ENCODE peak calls at places on chromosomes 7 and 10, in ten cellular contexts. One of them, this sample, is unnamed.
A peak's percentile ranks its signal among the peaks of the same experiment; 100 is the strongest.

GRCh38 chr10:110363572-110364411 is 59.1 kb upstream of the SMNDC1 start:
- DNase-seq in NCI-H2029: no peak
- DNase-seq in CD4-positive, alpha-beta T cell: no peak
- DNase-seq in heart left ventricle: no peak
- DNase-seq in fibroblast of villous mesenchyme: no peak
- DNase-seq in stimulated activated CD8-positive, alpha-beta memory T cell treated with anti-CD3 and anti-CD28 coated beads, Interleukin-15, amount 100 ng/mL, for 24 hours: no peak
- DNase-seq in AG10803: no peak
- DNase-seq in tibial artery: no peak
- DNase-seq in C1 segment of cervical spinal cord: peak; percentile 25
- DNase-seq in choroid plexus epithelial cell: no peak
- DNase-seq in this sample: no peak

GRCh38 chr7:44973610-44974401 is 5.0 kb downstream of the MYO1G start:
- DNase-seq in NCI-H2029: no peak
- DNase-seq in CD4-positive, alpha-beta T cell: peak; percentile 57
- DNase-seq in heart left ventricle: peak; percentile 54
- DNase-seq in fibroblast of villous mesenchyme: peak; percentile 39
- DNase-seq in stimulated activated CD8-positive, alpha-beta memory T cell treated with anti-CD3 and anti-CD28 coated beads, Interleukin-15, amount 100 ng/mL, for 24 hours: no peak
- DNase-seq in AG10803: no peak
- DNase-seq in tibial artery: no peak
- DNase-seq in C1 segment of cervical spinal cord: no peak
- DNase-seq in choroid plexus epithelial cell: peak; percentile 59
- DNase-seq in this sample: no peak

GRCh38 chr7:121960678-121961461 is 87.9 kb downstream of the PTPRZ1 start:
- DNase-seq in NCI-H2029: no peak
- DNase-seq in CD4-positive, alpha-beta T cell: no peak
- DNase-seq in heart left ventricle: no peak
- DNase-seq in fibroblast of villous mesenchyme: peak; percentile 11
- DNase-seq in stimulated activated CD8-positive, alpha-beta memory T cell treated with anti-CD3 and anti-CD28 coated beads, Interleukin-15, amount 100 ng/mL, for 24 hours: no peak
- DNase-seq in AG10803: peak; percentile 83
- DNase-seq in tibial artery: no peak
- DNase-seq in C1 segment of cervical spinal cord: no peak
- DNase-seq in choroid plexus epithelial cell: peak; percentile 74
- DNase-seq in this sample: no peak

GRCh38 chr7:37408241-37408884 is 40.3 kb downstream of the ELMO1 start:
- DNase-seq in NCI-H2029: no peak
- DNase-seq in CD4-positive, alpha-beta T cell: no peak
- DNase-seq in heart left ventricle: no peak
- DNase-seq in fibroblast of villous mesenchyme: no peak
- DNase-seq in stimulated activated CD8-positive, alpha-beta memory T cell treated with anti-CD3 and anti-CD28 coated beads, Interleukin-15, amount 100 ng/mL, for 24 hours: no peak
- DNase-seq in AG10803: no peak
- DNase-seq in tibial artery: no peak
- DNase-seq in C1 segment of cervical spinal cord: no peak
- DNase-seq in choroid plexus epithelial cell: no peak
- DNase-seq in this sample: no peak

GRCh38 chr10:115141254-115141653 is 48.1 kb downstream of the ATRNL1 start:
- DNase-seq in NCI-H2029: no peak
- DNase-seq in CD4-positive, alpha-beta T cell: no peak
- DNase-seq in heart left ventricle: no peak
- DNase-seq in fibroblast of villous mesenchyme: peak; percentile 28
- DNase-seq in stimulated activated CD8-positive, alpha-beta memory T cell treated with anti-CD3 and anti-CD28 coated beads, Interleukin-15, amount 100 ng/mL, for 24 hours: no peak
- DNase-seq in AG10803: peak; percentile 5
- DNase-seq in tibial artery: no peak
- DNase-seq in C1 segment of cervical spinal cord: no peak
- DNase-seq in choroid plexus epithelial cell: peak; percentile 58
- DNase-seq in this sample: no peak

GRCh38 chr7:123805287-123805686 is 39.7 kb upstream of the HYAL4 start:
- DNase-seq in NCI-H2029: no peak
- DNase-seq in CD4-positive, alpha-beta T cell: no peak
- DNase-seq in heart left ventricle: no peak
- DNase-seq in fibroblast of villous mesenchyme: no peak
- DNase-seq in stimulated activated CD8-positive, alpha-beta memory T cell treated with anti-CD3 and anti-CD28 coated beads, Interleukin-15, amount 100 ng/mL, for 24 hours: no peak
- DNase-seq in AG10803: no peak
- DNase-seq in tibial artery: no peak
- DNase-seq in C1 segment of cervical spinal cord: no peak
- DNase-seq in choroid plexus epithelial cell: no peak
- DNase-seq in this sample: no peak

GRCh38 chr7:158754746-158755444 is 50.3 kb upstream of the NCAPG2 start:
- DNase-seq in NCI-H2029: no peak
- DNase-seq in CD4-positive, alpha-beta T cell: no peak
- DNase-seq in heart left ventricle: no peak
- DNase-seq in fibroblast of villous mesenchyme: no peak
- DNase-seq in stimulated activated CD8-positive, alpha-beta memory T cell treated with anti-CD3 and anti-CD28 coated beads, Interleukin-15, amount 100 ng/mL, for 24 hours: no peak
- DNase-seq in AG10803: no peak
- DNase-seq in tibial artery: no peak
- DNase-seq in C1 segment of cervical spinal cord: no peak
- DNase-seq in choroid plexus epithelial cell: no peak
- DNase-seq in this sample: no peak

GRCh38 chr10:32174349-32174893 is 118.2 kb upstream of the KIF5B start:
- DNase-seq in NCI-H2029: no peak
- DNase-seq in CD4-positive, alpha-beta T cell: no peak
- DNase-seq in heart left ventricle: no peak
- DNase-seq in fibroblast of villous mesenchyme: no peak
- DNase-seq in stimulated activated CD8-positive, alpha-beta memory T cell treated with anti-CD3 and anti-CD28 coated beads, Interleukin-15, amount 100 ng/mL, for 24 hours: no peak
- DNase-seq in AG10803: no peak
- DNase-seq in tibial artery: no peak
- DNase-seq in C1 segment of cervical spinal cord: no peak
- DNase-seq in choroid plexus epithelial cell: no peak
- DNase-seq in this sample: no peak

GRCh38 chr7:51121945-51122425 is 194.6 kb downstream of the COBL start:
- DNase-seq in NCI-H2029: peak; percentile 71
- DNase-seq in CD4-positive, alpha-beta T cell: no peak
- DNase-seq in heart left ventricle: peak; percentile 70
- DNase-seq in fibroblast of villous mesenchyme: no peak
- DNase-seq in stimulated activated CD8-positive, alpha-beta memory T cell treated with anti-CD3 and anti-CD28 coated beads, Interleukin-15, amount 100 ng/mL, for 24 hours: no peak
- DNase-seq in AG10803: no peak
- DNase-seq in tibial artery: no peak
- DNase-seq in C1 segment of cervical spinal cord: no peak
- DNase-seq in choroid plexus epithelial cell: no peak
- DNase-seq in this sample: peak; percentile 50

GRCh38 chr10:104327745-104328635 is 10.3 kb downstream of the ITPRIP start:
- DNase-seq in NCI-H2029: no peak
- DNase-seq in CD4-positive, alpha-beta T cell: no peak
- DNase-seq in heart left ventricle: peak; percentile 76
- DNase-seq in fibroblast of villous mesenchyme: peak; percentile 80
- DNase-seq in stimulated activated CD8-positive, alpha-beta memory T cell treated with anti-CD3 and anti-CD28 coated beads, Interleukin-15, amount 100 ng/mL, for 24 hours: no peak
- DNase-seq in AG10803: peak; percentile 81
- DNase-seq in tibial artery: no peak
- DNase-seq in C1 segment of cervical spinal cord: peak; percentile 44
- DNase-seq in choroid plexus epithelial cell: peak; percentile 80
- DNase-seq in this sample: no peak

GRCh38 chr10:29619273-29619672 is 15.5 kb downstream of the SVIL start:
- DNase-seq in NCI-H2029: peak; percentile 11
- DNase-seq in CD4-positive, alpha-beta T cell: no peak
- DNase-seq in heart left ventricle: no peak
- DNase-seq in fibroblast of villous mesenchyme: peak; percentile 97
- DNase-seq in stimulated activated CD8-positive, alpha-beta memory T cell treated with anti-CD3 and anti-CD28 coated beads, Interleukin-15, amount 100 ng/mL, for 24 hours: no peak
- DNase-seq in AG10803: peak; percentile 19
- DNase-seq in tibial artery: no peak
- DNase-seq in C1 segment of cervical spinal cord: no peak
- DNase-seq in choroid plexus epithelial cell: peak; percentile 69
- DNase-seq in this sample: no peak

GRCh38 chr7:36057375-36057774 is 95.7 kb upstream of the EEPD1 start:
- DNase-seq in NCI-H2029: no peak
- DNase-seq in CD4-positive, alpha-beta T cell: no peak
- DNase-seq in heart left ventricle: no peak
- DNase-seq in fibroblast of villous mesenchyme: no peak
- DNase-seq in stimulated activated CD8-positive, alpha-beta memory T cell treated with anti-CD3 and anti-CD28 coated beads, Interleukin-15, amount 100 ng/mL, for 24 hours: no peak
- DNase-seq in AG10803: no peak
- DNase-seq in tibial artery: no peak
- DNase-seq in C1 segment of cervical spinal cord: no peak
- DNase-seq in choroid plexus epithelial cell: no peak
- DNase-seq in this sample: no peak

GRCh38 chr7:79553811-79554555 is 100.5 kb upstream of the MAGI2 start:
- DNase-seq in NCI-H2029: no peak
- DNase-seq in CD4-positive, alpha-beta T cell: no peak
- DNase-seq in heart left ventricle: no peak
- DNase-seq in fibroblast of villous mesenchyme: peak; percentile 56
- DNase-seq in stimulated activated CD8-positive, alpha-beta memory T cell treated with anti-CD3 and anti-CD28 coated beads, Interleukin-15, amount 100 ng/mL, for 24 hours: no peak
- DNase-seq in AG10803: peak; percentile 46
- DNase-seq in tibial artery: no peak
- DNase-seq in C1 segment of cervical spinal cord: no peak
- DNase-seq in choroid plexus epithelial cell: peak; percentile 82
- DNase-seq in this sample: no peak

GRCh38 chr10:98511861-98512260 is 65.1 kb upstream of the HPS1 start:
- DNase-seq in NCI-H2029: no peak
- DNase-seq in CD4-positive, alpha-beta T cell: no peak
- DNase-seq in heart left ventricle: no peak
- DNase-seq in fibroblast of villous mesenchyme: no peak
- DNase-seq in stimulated activated CD8-positive, alpha-beta memory T cell treated with anti-CD3 and anti-CD28 coated beads, Interleukin-15, amount 100 ng/mL, for 24 hours: no peak
- DNase-seq in AG10803: no peak
- DNase-seq in tibial artery: no peak
- DNase-seq in C1 segment of cervical spinal cord: no peak
- DNase-seq in choroid plexus epithelial cell: no peak
- DNase-seq in this sample: no peak

GRCh38 chr10:19651549-19651948 is 164.7 kb upstream of the PLXDC2 start:
- DNase-seq in NCI-H2029: no peak
- DNase-seq in CD4-positive, alpha-beta T cell: no peak
- DNase-seq in heart left ventricle: no peak
- DNase-seq in fibroblast of villous mesenchyme: peak; percentile 95
- DNase-seq in stimulated activated CD8-positive, alpha-beta memory T cell treated with anti-CD3 and anti-CD28 coated beads, Interleukin-15, amount 100 ng/mL, for 24 hours: no peak
- DNase-seq in AG10803: peak; percentile 94
- DNase-seq in tibial artery: no peak
- DNase-seq in C1 segment of cervical spinal cord: no peak
- DNase-seq in choroid plexus epithelial cell: peak; percentile 95
- DNase-seq in this sample: no peak

GRCh38 chr7:1843271-1843861 is 173.3 kb downstream of the ELFN1 start:
- DNase-seq in NCI-H2029: no peak
- DNase-seq in CD4-positive, alpha-beta T cell: no peak
- DNase-seq in heart left ventricle: peak; percentile 13
- DNase-seq in fibroblast of villous mesenchyme: peak; percentile 17
- DNase-seq in stimulated activated CD8-positive, alpha-beta memory T cell treated with anti-CD3 and anti-CD28 coated beads, Interleukin-15, amount 100 ng/mL, for 24 hours: no peak
- DNase-seq in AG10803: peak; percentile 36
- DNase-seq in tibial artery: no peak
- DNase-seq in C1 segment of cervical spinal cord: no peak
- DNase-seq in choroid plexus epithelial cell: no peak
- DNase-seq in this sample: no peak

GRCh38 chr10:78688221-78688944 is 380.4 kb upstream of the ZMIZ1 start:
- DNase-seq in NCI-H2029: no peak
- DNase-seq in CD4-positive, alpha-beta T cell: no peak
- DNase-seq in heart left ventricle: no peak
- DNase-seq in fibroblast of villous mesenchyme: no peak
- DNase-seq in stimulated activated CD8-positive, alpha-beta memory T cell treated with anti-CD3 and anti-CD28 coated beads, Interleukin-15, amount 100 ng/mL, for 24 hours: no peak
- DNase-seq in AG10803: no peak
- DNase-seq in tibial artery: no peak
- DNase-seq in C1 segment of cervical spinal cord: peak; percentile 19
- DNase-seq in choroid plexus epithelial cell: no peak
- DNase-seq in this sample: no peak

GRCh38 chr7:150788474-150789269 is 11.5 kb downstream of the TMEM176B start:
- DNase-seq in NCI-H2029: peak; percentile 23
- DNase-seq in CD4-positive, alpha-beta T cell: no peak
- DNase-seq in heart left ventricle: peak; percentile 83
- DNase-seq in fibroblast of villous mesenchyme: no peak
- DNase-seq in stimulated activated CD8-positive, alpha-beta memory T cell treated with anti-CD3 and anti-CD28 coated beads, Interleukin-15, amount 100 ng/mL, for 24 hours: no peak
- DNase-seq in AG10803: peak; percentile 64
- DNase-seq in tibial artery: peak; percentile 48
- DNase-seq in C1 segment of cervical spinal cord: no peak
- DNase-seq in choroid plexus epithelial cell: no peak
- DNase-seq in this sample: no peak

GRCh38 chr10:24771943-24772747 is 48.5 kb upstream of the ARHGAP21 start:
- DNase-seq in NCI-H2029: no peak
- DNase-seq in CD4-positive, alpha-beta T cell: no peak
- DNase-seq in heart left ventricle: no peak
- DNase-seq in fibroblast of villous mesenchyme: no peak
- DNase-seq in stimulated activated CD8-positive, alpha-beta memory T cell treated with anti-CD3 and anti-CD28 coated beads, Interleukin-15, amount 100 ng/mL, for 24 hours: no peak
- DNase-seq in AG10803: peak; percentile 25
- DNase-seq in tibial artery: no peak
- DNase-seq in C1 segment of cervical spinal cord: no peak
- DNase-seq in choroid plexus epithelial cell: peak; percentile 38
- DNase-seq in this sample: no peak

This sample was measured in NCI-H526 treated with DMSO at 0.1 percent for 48 hours.